ENCODE peak calls at places on chromosomes 3 and 15, in eight cellular contexts. M is amniotic stem cell; G is activated CD8-positive, alpha-beta memory T cell treated with anti-CD3 and anti-CD28 coated beads, Interleukin-2, amount 10 ng/mL, durations not matched to agents 7 days and 5 days; A is NCI-H446 treated with DMSO at 0.1 percent for 48 hours; Y is HTR-8/SVneo; V is SW 1271; O is foreskin fibroblast; B is A549. Z is an unnamed sample.

GRCh38 chr3:194203482-194204035 is 67.6 kb downstream of the HES1 start:
- DNase-seq in O (no peak), V (no peak), A (no peak), Y (no peak), B (no peak), M (no peak), G (no peak), Z (no peak)

GRCh38 chr3:141405581-141405980 is 37.3 kb downstream of the ZBTB38 start:
- DNase-seq in A (no peak), G (no peak), Y (no peak), V (no peak), B (no peak), O (no peak), M (no peak), Z (no peak)

GRCh38 chr3:22886394-22886793 is 316.7 kb upstream of the UBE2E2 start:
- DNase-seq in V (no peak), G (no peak), M (no peak), O (no peak), B (no peak), Y (no peak), A (peak), Z (no peak)

GRCh38 chr3:187292186-187292585 is 649 bp upstream of the MASP1 start:
- DNase-seq in A (no peak), G (no peak), B (no peak), V (no peak), O (no peak), M (no peak), Y (no peak), Z (no peak)

GRCh38 chr15:38304486-38304885 is 51.9 kb downstream of the SPRED1 start:
- DNase-seq in Y (no peak), B (no peak), G (no peak), O (no peak), A (no peak), M (no peak), V (no peak), Z (no peak)

GRCh38 chr3:100615684-100616083 is 6.3 kb downstream of the ADGRG7 start:
- DNase-seq in G (no peak), O (no peak), M (no peak), B (no peak), A (no peak), V (no peak), Y (no peak), Z (no peak)

GRCh38 chr3:114660124-114660523 is 366.3 kb downstream of the TIGIT start:
- DNase-seq in B (no peak), Y (no peak), M (peak), G (no peak), O (peak), A (no peak), V (no peak), Z (no peak)

GRCh38 chr15:66772967-66773873 is 71.2 kb downstream of the SMAD6 start:
- DNase-seq in O (no peak), M (no peak), B (no peak), A (no peak), G (no peak), Y (no peak), V (no peak), Z (no peak)

GRCh38 chr3:150727653-150728502 is 24.2 kb upstream of the ERICH6 start:
- DNase-seq in A (no peak), V (no peak), O (no peak), B (no peak), M (no peak), Y (no peak), G (no peak), Z (no peak)

GRCh38 chr15:71011503-71012155 is 103.6 kb upstream of the THSD4 start:
- DNase-seq in M (peak), A (no peak), B (peak), G (no peak), Y (peak), V (peak), O (peak), Z (no peak)

GRCh38 chr3:24829632-24830229 is 335.1 kb upstream of the THRB start:
- DNase-seq in V (peak), G (no peak), Y (no peak), B (peak), M (no peak), O (no peak), A (no peak), Z (no peak)

GRCh38 chr3:57079221-57079831 is 18.9 kb downstream of the SPATA12 start:
- DNase-seq in Y (peak), A (no peak), B (peak), O (no peak), G (no peak), V (peak), M (no peak), Z (no peak)

Z was measured in SJSA1.